ENCODE peak calls at places on chromosomes 7 and 10, in seven cellular contexts. N is WERI-Rb-1, K is SK-N-MC, O is heart left ventricle, E is cardiac muscle cell, P is fibroblast of lung, G is AG04450. U is an unnamed sample.

GRCh38 chr10:117550599-117551321 is 8.2 kb downstream of the EMX2 start:
- DNase-seq in N (no peak), K (no peak), O (no peak), E (no peak), P (no peak), G (no peak), U (no peak)

GRCh38 chr10:64956441-64956840 is 1435.2 kb downstream of the REEP3 start:
- DNase-seq in N (no peak), K (no peak), O (no peak), E (no peak), P (no peak), G (no peak), U (no peak)

GRCh38 chr10:61974611-61975010 is 73.1 kb downstream of the ARID5B start:
- DNase-seq in N (no peak), K (no peak), O (peak; percentile 73), E (peak; percentile 40), P (peak; percentile 67), G (peak; percentile 38), U (no peak)

GRCh38 chr7:268991-269390 is 21.0 kb upstream of the FOXL3 start:
- DNase-seq in N (no peak), K (no peak), O (no peak), E (no peak), P (no peak), G (no peak), U (no peak)

GRCh38 chr7:24723178-24723530 is 34.1 kb downstream of the GSDME start:
- DNase-seq in N (no peak), K (no peak), O (no peak), E (no peak), P (no peak), G (no peak), U (no peak)

GRCh38 chr10:86336341-86336740 is 30.3 kb downstream of the GRID1 start:
- DNase-seq in N (no peak), K (no peak), O (no peak), E (no peak), P (no peak), G (no peak), U (no peak)

GRCh38 chr10:71255817-71256660 is 43.7 kb downstream of the UNC5B start:
- DNase-seq in N (no peak), K (no peak), O (peak; percentile 67), E (no peak), P (peak; percentile 94), G (peak; percentile 74), U (no peak)

GRCh38 chr10:22597142-22597541 is 117.2 kb downstream of the PIP4K2A start:
- DNase-seq in N (no peak), K (no peak), O (no peak), E (no peak), P (peak; percentile 65), G (no peak), U (no peak)

GRCh38 chr7:47968852-47969774 is 10.3 kb downstream of the HUS1 start:
- DNase-seq in N (peak; percentile 77), K (no peak), O (peak; percentile 74), E (peak; percentile 81), P (peak; percentile 63), G (no peak), U (peak; percentile 29)

GRCh38 chr10:76033457-76034196 is 602.2 kb downstream of the LRMDA start:
- DNase-seq in N (no peak), K (no peak), O (no peak), E (no peak), P (peak; percentile 78), G (no peak), U (no peak)

GRCh38 chr10:31288961-31289360 is 30.1 kb upstream of the ZEB1 start:
- DNase-seq in N (no peak), K (no peak), O (no peak), E (no peak), P (peak; percentile 63), G (no peak), U (no peak)

GRCh38 chr7:124667312-124667711 is 98.3 kb downstream of the GPR37 start:
- DNase-seq in N (no peak), K (no peak), O (no peak), E (no peak), P (peak; percentile 32), G (no peak), U (no peak)

GRCh38 chr10:79097021-79097695 is 28.4 kb downstream of the ZMIZ1 start:
- DNase-seq in N (no peak), K (no peak), O (no peak), E (no peak), P (peak; percentile 50), G (no peak), U (no peak)

GRCh38 chr10:29329420-29329819 is 40.5 kb downstream of the LYZL1 start:
- DNase-seq in N (no peak), K (no peak), O (no peak), E (no peak), P (no peak), G (no peak), U (no peak)

GRCh38 chr7:71488308-71488707 is 356.4 kb downstream of the GALNT17 start:
- DNase-seq in N (no peak), K (no peak), O (no peak), E (no peak), P (peak; percentile 77), G (no peak), U (no peak)

DNA sequence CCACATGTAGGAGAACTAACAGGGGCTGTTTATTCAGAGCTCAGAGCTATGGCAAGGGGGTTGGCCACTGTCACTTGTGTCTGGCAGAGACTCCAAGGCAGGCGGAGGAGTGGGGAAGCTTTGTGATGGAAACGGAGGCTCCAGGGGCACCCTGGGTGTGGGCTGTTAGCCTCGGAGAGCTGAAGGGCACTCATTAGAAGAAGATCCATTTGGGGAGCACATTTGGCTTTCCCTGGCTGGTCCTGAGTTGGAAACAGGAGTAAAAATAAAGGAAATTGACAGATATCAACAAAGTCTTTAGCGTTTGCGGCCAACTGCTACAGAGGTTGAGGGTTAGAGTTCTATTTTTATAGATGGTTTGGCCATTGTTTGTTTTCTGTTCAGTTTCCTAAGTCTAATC is 288.3 kb upstream of the MKI67 start:
- DNase-seq in N (no peak), K (no peak), O (no peak), E (no peak), P (no peak), G (no peak), U (no peak)
- H3K27ac ChIP-seq in N (no peak overlapping the region), K (no peak overlapping the region), O (no peak overlapping the region), E (no peak overlapping the region), P (no peak overlapping the region), G (no peak overlapping the region), U (no peak overlapping the region)

GRCh38 chr7:138188290-138188858 is 112.1 kb downstream of the AKR1D1 start:
- DNase-seq in N (no peak), K (no peak), O (no peak), E (no peak), P (no peak), G (no peak), U (no peak)
- H3K27ac ChIP-seq in N (no peak overlapping the region), K (no peak overlapping the region), O (no peak overlapping the region), E (no peak overlapping the region), P (no peak overlapping the region), G (no peak overlapping the region), U (no peak overlapping the region)

GRCh38 chr7:44305564-44306507 is 19.6 kb downstream of the CAMK2B start:
- DNase-seq in N (no peak), K (no peak), O (no peak), E (no peak), P (no peak), G (no peak), U (no peak)
- H3K27ac ChIP-seq in N (peak overlapping the region; percentile 55), K (no peak overlapping the region), O (peak overlapping the region; percentile 5), E (no peak overlapping the region), P (no peak overlapping the region), G (no peak overlapping the region), U (no peak overlapping the region)

GRCh38 chr7:2051708-2052656 is 180.8 kb downstream of the MAD1L1 start:
- DNase-seq in N (peak; percentile 50), K (no peak), O (no peak), E (no peak), P (no peak), G (no peak), U (no peak)

GRCh38 chr7:2049111-2049781 is 183.5 kb downstream of the MAD1L1 start:
- DNase-seq in N (no peak), K (no peak), O (no peak), E (no peak), P (no peak), G (no peak), U (no peak)

GRCh38 chr7:2048531-2048930 is 184.2 kb downstream of the MAD1L1 start:
- DNase-seq in N (no peak), K (no peak), O (no peak), E (no peak), P (no peak), G (no peak), U (no peak)

GRCh38 chr7:2049782-2050510 is 182.8 kb downstream of the MAD1L1 start:
- DNase-seq in N (no peak), K (no peak), O (no peak), E (no peak), P (peak; percentile 3), G (no peak), U (no peak)

DNA sequence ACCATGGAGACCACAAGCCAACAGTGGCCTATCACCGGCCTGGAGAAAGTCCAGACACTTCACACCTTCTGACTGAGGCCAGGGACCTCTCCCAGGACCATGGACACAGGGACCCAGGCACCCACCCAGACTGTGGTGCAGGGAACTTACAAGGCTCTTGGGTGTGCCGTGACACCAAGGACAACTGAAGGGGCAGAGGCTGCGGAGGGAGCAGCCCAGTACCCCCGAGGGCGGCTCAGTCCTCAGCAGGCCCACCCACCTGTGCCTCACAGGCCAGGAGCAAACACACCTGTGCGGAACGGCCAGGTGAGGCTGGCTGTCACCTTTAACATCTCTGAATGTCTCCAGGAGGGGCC is 182.3 kb downstream of the MAD1L1 start:
- DNase-seq in N (no peak), K (no peak), O (no peak), E (no peak), P (no peak), G (no peak), U (no peak)
- H3K27ac ChIP-seq in N (no peak overlapping the region), K (no peak overlapping the region), O (no peak overlapping the region), E (no peak overlapping the region), P (no peak overlapping the region), G (no peak overlapping the region), U (no peak overlapping the region)

DNA sequence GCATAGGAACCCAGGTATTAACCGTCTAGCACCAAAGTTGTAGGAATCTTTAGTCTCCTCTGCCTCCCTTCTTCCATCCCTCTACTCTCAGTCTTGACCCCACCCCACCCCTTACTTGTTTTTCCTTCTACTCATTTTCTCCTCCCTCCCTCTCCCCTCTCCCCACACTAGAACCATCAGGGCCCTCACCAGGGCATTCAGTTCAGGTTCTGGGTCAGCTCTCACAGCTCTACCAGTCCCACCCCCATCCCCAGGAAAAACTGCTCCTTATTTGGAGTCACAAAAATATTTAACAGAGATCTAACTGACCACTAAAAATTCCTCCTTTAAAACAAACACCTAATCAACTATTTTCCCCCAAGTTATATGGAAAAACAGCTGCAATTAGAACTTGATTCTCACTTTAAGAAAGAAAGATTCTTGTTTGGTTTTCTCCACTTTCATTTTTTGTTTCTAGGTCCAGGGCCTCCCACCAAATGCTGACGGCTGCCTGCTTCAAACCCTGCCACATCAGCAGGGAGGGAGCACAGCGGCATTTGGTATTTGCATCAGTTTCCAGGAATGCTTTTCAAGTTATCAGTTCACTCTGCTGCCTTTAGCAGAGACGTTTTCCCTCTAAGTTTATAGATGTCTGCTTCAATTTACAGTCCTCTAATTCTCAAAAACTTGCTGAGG is 2.8 kb upstream of the COL1A2 start:
- DNase-seq in N (no peak), K (no peak), O (peak; percentile 40), E (peak; percentile 56), P (peak; percentile 93), G (peak; percentile 81), U (no peak)
- H3K27ac ChIP-seq in N (no peak overlapping the region), K (peak overlapping the region; percentile 43), O (peak overlapping the region; percentile 85), E (peak overlapping the region; percentile 78), P (peak overlapping the region; percentile 96), G (peak overlapping the region; percentile 92), U (no peak overlapping the region)